ENCODE peak calls at places on chromosome 1, in nine cellular contexts. J is hepatocyte; P is CD8-positive, alpha-beta memory T cell; H is neural progenitor cell; M is uterus; F is heart right ventricle; L is kidney; N is A549; R is neuronal stem cell. K is an unnamed sample.

GRCh38 chr1:14571810-14572767 is 26.4 kb upstream of the KAZN start:
- DNase-seq in H (peak; percentile 74), J (peak; percentile 19), F (no peak), L (no peak), M (no peak), P (no peak), R (peak; percentile 4), N (no peak), K (no peak)

GRCh38 chr1:68175621-68176398 is 56.5 kb downstream of the WLS start:
- DNase-seq in H (no peak), P (no peak), J (peak; percentile 40), F (peak; percentile 38), M (no peak), L (no peak), N (no peak), R (no peak), K (peak; percentile 66)

GRCh38 chr1:80217377-80217986 is 1211.0 kb upstream of the ADGRL4 start:
- DNase-seq in M (no peak), N (peak; percentile 11), L (no peak), J (peak; percentile 78), P (no peak), F (peak; percentile 5), H (peak; percentile 55), R (peak; percentile 5), K (peak; percentile 84)

GRCh38 chr1:239803666-239804228 is 287.9 kb upstream of the FMN2 start:
- DNase-seq in N (no peak), M (no peak), H (no peak), P (no peak), F (no peak), L (no peak), J (no peak), R (no peak), K (no peak)

GRCh38 chr1:28264897-28265296 is 5.6 kb downstream of the SESN2 start:
- DNase-seq in H (no peak), F (no peak), R (no peak), J (no peak), L (no peak), P (no peak), N (no peak), M (no peak), K (no peak)

GRCh38 chr1:201406831-201407406 is 7.8 kb upstream of the LAD1 start:
- DNase-seq in H (no peak), R (no peak), P (no peak), F (no peak), J (peak; percentile 63), L (peak; percentile 90), N (no peak), M (no peak), K (no peak)

GRCh38 chr1:100219879-100220278 is 29.8 kb downstream of the DBT start:
- DNase-seq in F (no peak), R (no peak), P (no peak), H (no peak), L (no peak), J (no peak), N (no peak), M (no peak), K (peak; percentile 25)

GRCh38 chr1:17574502-17574901 is 35.0 kb downstream of the ARHGEF10L start:
- DNase-seq in R (no peak), N (no peak), P (no peak), L (no peak), F (no peak), J (peak; percentile 46), M (no peak), H (peak; percentile 47), K (no peak)

GRCh38 chr1:70033266-70033873 is 172.0 kb downstream of the LRRC40 start:
- DNase-seq in P (no peak), N (no peak), J (no peak), M (no peak), F (no peak), H (no peak), R (no peak), L (no peak), K (no peak)

GRCh38 chr1:67503974-67504373 is 73.8 kb upstream of the SERBP1 start:
- DNase-seq in L (no peak), N (no peak), J (no peak), H (no peak), M (no peak), P (no peak), F (no peak), R (no peak), K (no peak)

GRCh38 chr1:212721388-212722247 is 22.0 kb upstream of the BATF3 start:
- DNase-seq in M (no peak), L (no peak), J (peak; percentile 39), R (no peak), H (no peak), P (no peak), N (peak; percentile 28), F (no peak), K (no peak)

GRCh38 chr1:111920221-111921024 is 69.0 kb downstream of the KCND3 start:
- DNase-seq in J (no peak), F (peak; percentile 45), L (no peak), N (no peak), H (no peak), M (peak; percentile 37), R (no peak), P (no peak), K (no peak)

GRCh38 chr1:212315907-212316306 is 30.7 kb downstream of the PPP2R5A start:
- DNase-seq in N (no peak), H (peak; percentile 34), J (no peak), M (no peak), L (no peak), R (peak; percentile 6), P (no peak), F (no peak), K (peak; percentile 38)

GRCh38 chr1:186948542-186948941 is 119.8 kb downstream of the PLA2G4A start:
- DNase-seq in R (no peak), P (no peak), J (no peak), F (peak; percentile 14), N (no peak), H (no peak), M (no peak), L (no peak), K (no peak)

GRCh38 chr1:205447457-205448415 is 8.1 kb downstream of the BLACAT1 start:
- DNase-seq in M (no peak), J (no peak), N (no peak), P (no peak), H (peak; percentile 85), F (no peak), R (no peak), L (no peak), K (no peak)

GRCh38 chr1:86466986-86467385 is 1.7 kb upstream of the CLCA1 start:
- DNase-seq in M (no peak), N (no peak), F (no peak), L (no peak), H (no peak), J (no peak), P (no peak), R (no peak), K (no peak)

GRCh38 chr1:9193226-9193625 is 41.3 kb upstream of the H6PD start:
- DNase-seq in L (no peak), H (no peak), N (no peak), M (no peak), F (no peak), R (no peak), P (no peak), J (no peak), K (peak; percentile 83)

GRCh38 chr1:181128592-181129497 is 40.3 kb downstream of the IER5 start:
- DNase-seq in H (peak; percentile 87), M (no peak), F (peak; percentile 28), R (peak; percentile 71), J (no peak), P (no peak), L (no peak), N (no peak), K (no peak)

GRCh38 chr1:54345116-54345515 is 61.1 kb downstream of the SSBP3 start:
- DNase-seq in L (no peak), J (no peak), R (no peak), P (no peak), H (no peak), F (no peak), M (no peak), N (no peak), K (no peak)

GRCh38 chr1:90779573-90779972 is 62.5 kb upstream of the BARHL2 start:
- DNase-seq in N (no peak), L (no peak), H (no peak), R (no peak), F (no peak), J (no peak), P (no peak), M (no peak), K (no peak)
- H3K4me1 ChIP-seq in N (no peaks in the 10 kb centered on the region), L (no peaks in the 10 kb centered on the region), H (peaks cover 17% of the 10 kb centered on the region), R (no peaks in the 10 kb centered on the region), F (no peaks in the 10 kb centered on the region), J (no peaks in the 10 kb centered on the region), P (no peaks in the 10 kb centered on the region), M (no peaks in the 10 kb centered on the region), K (no peaks in the 10 kb centered on the region)

GRCh38 chr1:173866462-173866861 is 1.3 kb downstream of the GAS5 start:
- DNase-seq in P (no peak), L (no peak), F (no peak), N (no peak), M (no peak), J (no peak), R (no peak), H (no peak), K (peak; percentile 13)
- H3K4me1 ChIP-seq in P (peaks cover 57% of the 10 kb centered on the region), L (peaks cover 27% of the 10 kb centered on the region), F (peaks cover 32% of the 10 kb centered on the region), N (peaks cover 30% of the 10 kb centered on the region), M (no peaks in the 10 kb centered on the region), J (peaks cover 12% of the 10 kb centered on the region), R (peaks cover 11% of the 10 kb centered on the region), H (peaks cover 23% of the 10 kb centered on the region), K (peaks cover 19% of the 10 kb centered on the region)

GRCh38 chr1:39835935-39836594 is 47.2 kb downstream of the TRIT1 start:
- DNase-seq in N (no peak), P (no peak), R (no peak), L (no peak), J (no peak), F (no peak), H (no peak), M (no peak), K (no peak)
- H3K4me1 ChIP-seq in N (no peaks in the 10 kb centered on the region), P (peaks cover 4% of the 10 kb centered on the region), R (no peaks in the 10 kb centered on the region), L (no peaks in the 10 kb centered on the region), J (no peaks in the 10 kb centered on the region), F (no peaks in the 10 kb centered on the region), H (peaks cover 5% of the 10 kb centered on the region), M (no peaks in the 10 kb centered on the region), K (no peaks in the 10 kb centered on the region)

GRCh38 chr1:48198970-48199369 is 23.5 kb upstream of the SLC5A9 start:
- DNase-seq in R (no peak), L (no peak), N (no peak), H (no peak), J (no peak), P (no peak), M (no peak), F (no peak), K (no peak)

GRCh38 chr1:48190893-48191292 is 31.6 kb upstream of the SLC5A9 start:
- DNase-seq in H (no peak), L (no peak), R (no peak), J (no peak), P (no peak), M (no peak), F (no peak), N (no peak), K (no peak)

GRCh38 chr1:48200166-48200900 is 22.2 kb upstream of the SLC5A9 start:
- DNase-seq in N (no peak), M (no peak), J (no peak), L (no peak), P (no peak), R (no peak), H (no peak), F (no peak), K (no peak)

GRCh38 chr1:48194801-48195200 is 27.7 kb upstream of the SLC5A9 start:
- DNase-seq in R (no peak), N (no peak), M (no peak), H (no peak), L (no peak), P (no peak), J (no peak), F (no peak), K (no peak)

GRCh38 chr1:48196168-48196716 is 26.3 kb upstream of the SLC5A9 start:
- DNase-seq in P (no peak), F (no peak), L (no peak), N (no peak), R (no peak), M (no peak), J (no peak), H (no peak), K (no peak)
- H3K4me1 ChIP-seq in P (no peaks in the 10 kb centered on the region), F (no peaks in the 10 kb centered on the region), L (no peaks in the 10 kb centered on the region), N (no peaks in the 10 kb centered on the region), R (no peaks in the 10 kb centered on the region), M (no peaks in the 10 kb centered on the region), J (no peaks in the 10 kb centered on the region), H (no peaks in the 10 kb centered on the region), K (no peaks in the 10 kb centered on the region)

K was measured in cardiac muscle cell.